ENCODE peak calls at places on chromosomes 2 and 18, in seven cellular contexts. V, C, I, R, Y, D and N are unnamed samples.

GRCh38 chr18:4017479-4017878 is 437.6 kb downstream of the DLGAP1 start:
- DNase-seq in V (peak), C (peak), I (no peak), R (peak), Y (no peak), D (peak), N (no peak)

GRCh38 chr2:233082222-233082933 is 22.2 kb downstream of the INPP5D start:
- DNase-seq in V (no peak), C (no peak), I (no peak), R (no peak), Y (no peak), D (no peak), N (no peak)

GRCh38 chr2:10659898-10660568 is 29.7 kb downstream of the NOL10 start:
- DNase-seq in V (peak), C (peak), I (peak), R (peak), Y (peak), D (peak), N (peak)

GRCh38 chr2:16728742-16729141 is 63.1 kb upstream of the CYRIA start:
- DNase-seq in V (no peak), C (no peak), I (no peak), R (no peak), Y (no peak), D (no peak), N (no peak)

GRCh38 chr2:186457908-186458307 is 28.2 kb upstream of the ZC3H15 start:
- DNase-seq in V (no peak), C (no peak), I (no peak), R (no peak), Y (no peak), D (no peak), N (no peak)

GRCh38 chr2:199199797-199200196 is 257.9 kb downstream of the SATB2 start:
- DNase-seq in V (no peak), C (no peak), I (no peak), R (no peak), Y (no peak), D (no peak), N (no peak)

GRCh38 chr2:108570416-108570815 is 36.1 kb downstream of the LIMS1 start:
- DNase-seq in V (peak), C (peak), I (no peak), R (no peak), Y (peak), D (peak), N (peak)

GRCh38 chr2:20525041-20526035 is 78.5 kb downstream of the RHOB start:
- DNase-seq in V (peak), C (peak), I (peak), R (no peak), Y (peak), D (peak), N (peak)

GRCh38 chr2:25714740-25715139 is 41.4 kb upstream of the DTNB start:
- DNase-seq in V (peak), C (peak), I (no peak), R (peak), Y (no peak), D (peak), N (peak)

GRCh38 chr18:8288447-8289213 is 320.6 kb upstream of the RAB12 start:
- DNase-seq in V (peak), C (no peak), I (peak), R (no peak), Y (no peak), D (no peak), N (no peak)

GRCh38 chr2:127052068-127052770 is 54.7 kb downstream of the BIN1 start:
- DNase-seq in V (no peak), C (no peak), I (no peak), R (no peak), Y (no peak), D (no peak), N (no peak)

GRCh38 chr18:22667616-22668422 is 250.1 kb upstream of the CTAGE1 start:
- DNase-seq in V (peak), C (peak), I (no peak), R (no peak), Y (peak), D (peak), N (no peak)

GRCh38 chr2:72027426-72028161 is 120.1 kb downstream of the CYP26B1 start:
- DNase-seq in V (peak), C (no peak), I (no peak), R (no peak), Y (no peak), D (no peak), N (no peak)

GRCh38 chr18:53534695-53535094 is 689.8 kb downstream of the MBD2 start:
- DNase-seq in V (peak), C (peak), I (peak), R (no peak), Y (no peak), D (no peak), N (no peak)